ENCODE peak calls at places on chromosomes 6 and 20, in nine cellular contexts. C, V, G, X, Y, I, S, M and T are unnamed samples.
A peak's percentile ranks its signal among the peaks of the same experiment; 100 is the strongest.

GRCh38 chr20:62540504-62540903 is 64.7 kb upstream of the GATA5 start:
- DNase-seq in C (no peak), V (no peak), G (no peak), X (no peak), Y (no peak), I (no peak), S (no peak), M (no peak), T (no peak)

GRCh38 chr6:139323511-139324445 is 32.0 kb upstream of the TXLNB start:
- DNase-seq in C (peak; percentile 63), V (peak; percentile 37), G (peak; percentile 72), X (peak; percentile 30), Y (peak; percentile 75), I (peak; percentile 50), S (peak; percentile 51), M (peak; percentile 79), T (no peak)

GRCh38 chr20:33663161-33664084 is 1.3 kb downstream of the C20orf144 start:
- DNase-seq in C (peak; percentile 84), V (peak; percentile 80), G (peak; percentile 81), X (no peak), Y (peak; percentile 60), I (peak; percentile 90), S (peak; percentile 77), M (peak; percentile 72), T (peak; percentile 65)

GRCh38 chr20:8254911-8255582 is 123.0 kb downstream of the PLCB1 start:
- DNase-seq in C (no peak), V (no peak), G (no peak), X (peak; percentile 42), Y (peak; percentile 82), I (no peak), S (no peak), M (peak; percentile 19), T (no peak)

GRCh38 chr6:127186889-127187288 is 68.4 kb downstream of the RSPO3 start:
- DNase-seq in C (peak; percentile 85), V (no peak), G (peak; percentile 36), X (no peak), Y (no peak), I (peak; percentile 34), S (peak; percentile 59), M (no peak), T (peak; percentile 6)

GRCh38 chr20:23939641-23940040 is 48.9 kb downstream of the GGTLC1 start:
- DNase-seq in C (no peak), V (no peak), G (no peak), X (no peak), Y (no peak), I (no peak), S (no peak), M (no peak), T (no peak)

GRCh38 chr20:24840121-24840713 is 108.9 kb upstream of the CST7 start:
- DNase-seq in C (no peak), V (no peak), G (no peak), X (no peak), Y (no peak), I (no peak), S (no peak), M (no peak), T (no peak)

GRCh38 chr6:110874880-110875547 is 429 bp downstream of the AMD1 start:
- DNase-seq in C (peak; percentile 72), V (no peak), G (peak; percentile 42), X (peak; percentile 10), Y (no peak), I (peak; percentile 43), S (peak; percentile 47), M (peak; percentile 15), T (peak; percentile 55)

GRCh38 chr6:106692823-106693216 is 63.4 kb downstream of the QRSL1 start:
- DNase-seq in C (no peak), V (no peak), G (no peak), X (no peak), Y (no peak), I (no peak), S (no peak), M (no peak), T (no peak)

GRCh38 chr6:129364037-129364436 is 345.9 kb downstream of the ARHGAP18 start:
- DNase-seq in C (no peak), V (no peak), G (no peak), X (no peak), Y (no peak), I (no peak), S (no peak), M (no peak), T (no peak)

GRCh38 chr20:33296206-33296605 is 13.2 kb downstream of the BPIFB1 start:
- DNase-seq in C (no peak), V (no peak), G (no peak), X (no peak), Y (no peak), I (no peak), S (no peak), M (no peak), T (no peak)

GRCh38 chr20:36154696-36155628 is at the start of gene EPB41L1:
- DNase-seq in C (peak; percentile 54), V (no peak), G (no peak), X (no peak), Y (no peak), I (no peak), S (no peak), M (no peak), T (peak; percentile 67)

DNA sequence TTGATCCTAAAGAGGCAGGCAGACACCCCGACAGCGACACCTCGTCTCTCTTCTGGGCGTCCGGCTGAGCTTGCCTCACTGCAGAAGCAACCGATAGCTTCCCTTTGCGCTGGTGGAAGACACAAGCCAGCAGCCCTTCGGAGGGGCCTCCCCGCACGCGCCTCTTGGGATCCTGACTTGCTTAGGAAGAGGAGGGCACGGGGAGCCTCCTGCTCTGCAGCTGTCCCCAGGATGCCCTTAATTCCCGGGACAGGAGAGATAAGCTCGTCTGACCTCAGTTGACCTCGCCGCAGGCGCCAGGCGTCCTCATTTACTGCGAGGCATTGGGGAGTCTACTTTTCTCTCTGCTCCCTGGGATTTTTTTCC is 94.0 kb downstream of the CD83 start:
- DNase-seq in C (peak; percentile 61), V (peak; percentile 35), G (no peak), X (no peak), Y (peak; percentile 37), I (no peak), S (no peak), M (peak; percentile 27), T (no peak)
- H3K27ac ChIP-seq in C (peak overlapping the region; percentile 61), V (peak overlapping the region; percentile 67), G (no peak overlapping the region), X (peak overlapping the region; percentile 47), Y (peak overlapping the region; percentile 94), I (no peak overlapping the region), S (no peak overlapping the region), M (peak overlapping the region; percentile 81), T (peak overlapping the region; percentile 51)

GRCh38 chr20:4681971-4682370 is 39.7 kb upstream of the PRND start:
- DNase-seq in C (no peak), V (no peak), G (no peak), X (peak; percentile 61), Y (peak; percentile 68), I (no peak), S (no peak), M (peak; percentile 42), T (no peak)
- H3K27ac ChIP-seq in C (no peak overlapping the region), V (peak overlapping the region; percentile 97), G (no peak overlapping the region), X (peak overlapping the region; percentile 68), Y (no peak overlapping the region), I (no peak overlapping the region), S (no peak overlapping the region), M (no peak overlapping the region), T (no peak overlapping the region)

GRCh38 chr20:10667077-10667401 is 6.8 kb downstream of the JAG1 start:
- DNase-seq in C (no peak), V (no peak), G (no peak), X (no peak), Y (no peak), I (no peak), S (peak; percentile 97), M (peak; percentile 70), T (no peak)

GRCh38 chr20:10665791-10666190 is 8.0 kb downstream of the JAG1 start:
- DNase-seq in C (no peak), V (no peak), G (no peak), X (no peak), Y (peak; percentile 30), I (no peak), S (no peak), M (no peak), T (no peak)

GRCh38 chr20:10662661-10663458 is 10.9 kb downstream of the JAG1 start:
- DNase-seq in C (peak; percentile 32), V (no peak), G (no peak), X (no peak), Y (no peak), I (no peak), S (no peak), M (no peak), T (no peak)

GRCh38 chr20:10666221-10667076 is 7.3 kb downstream of the JAG1 start:
- DNase-seq in C (no peak), V (no peak), G (no peak), X (no peak), Y (no peak), I (no peak), S (no peak), M (no peak), T (no peak)

GRCh38 chr20:10665027-10665561 is 8.7 kb downstream of the JAG1 start:
- DNase-seq in C (no peak), V (no peak), G (no peak), X (no peak), Y (peak; percentile 33), I (no peak), S (no peak), M (no peak), T (no peak)
- H3K27ac ChIP-seq in C (no peak overlapping the region), V (no peak overlapping the region), G (no peak overlapping the region), X (no peak overlapping the region), Y (peak overlapping the region; percentile 19), I (no peak overlapping the region), S (no peak overlapping the region), M (no peak overlapping the region), T (no peak overlapping the region)

DNA sequence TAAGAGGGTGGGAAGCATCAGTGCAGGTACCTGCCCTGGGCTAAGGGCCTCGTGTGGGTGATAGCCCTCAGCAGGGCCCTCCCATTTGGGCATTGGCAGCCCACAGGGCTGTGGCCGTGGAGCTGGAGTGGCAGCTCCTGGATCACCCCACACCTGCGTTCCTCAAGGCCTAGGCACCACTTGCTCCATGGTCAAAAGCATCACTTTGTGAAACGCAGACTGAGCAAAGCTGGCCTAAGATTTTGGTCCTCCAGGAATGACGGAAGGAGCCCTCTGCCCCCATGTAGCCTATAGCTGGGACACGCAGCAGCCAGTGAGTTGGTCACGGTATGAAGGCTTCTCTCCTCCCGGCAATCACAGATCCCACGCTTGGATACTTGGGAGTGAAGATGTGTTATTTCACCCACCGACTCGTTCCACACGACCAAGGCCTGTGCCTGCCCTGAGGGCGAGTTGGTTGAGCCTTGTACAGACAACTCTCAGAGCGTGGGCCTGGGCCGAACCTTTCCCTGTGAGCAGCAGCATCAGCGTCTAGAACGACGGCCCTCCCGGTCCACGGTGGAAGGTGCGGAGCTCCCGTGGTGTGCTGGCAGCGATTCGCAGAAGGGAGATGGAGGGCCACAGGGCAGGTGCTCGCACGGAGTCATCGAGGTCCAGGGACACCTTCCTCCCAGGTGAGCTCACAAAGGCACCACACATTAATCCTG is 39.7 kb downstream of the THBS2 start:
- DNase-seq in C (peak; percentile 43), V (no peak), G (no peak), X (no peak), Y (no peak), I (no peak), S (peak; percentile 39), M (peak; percentile 23), T (no peak)
- H3K27ac ChIP-seq in C (peak overlapping the region; percentile 47), V (peak overlapping the region; percentile 88), G (no peak overlapping the region), X (peak overlapping the region; percentile 99), Y (peak overlapping the region; percentile 95), I (no peak overlapping the region), S (peak overlapping the region; percentile 81), M (peak overlapping the region; percentile 76), T (peak overlapping the region; percentile 93)

GRCh38 chr6:5096482-5096881 is 11.3 kb downstream of the PPP1R3G start:
- DNase-seq in C (no peak), V (no peak), G (no peak), X (no peak), Y (no peak), I (no peak), S (no peak), M (no peak), T (no peak)
- H3K27ac ChIP-seq in C (no peak overlapping the region), V (no peak overlapping the region), G (no peak overlapping the region), X (no peak overlapping the region), Y (no peak overlapping the region), I (no peak overlapping the region), S (no peak overlapping the region), M (no peak overlapping the region), T (no peak overlapping the region)